ENCODE peak calls at places on chromosomes 12 and 14, in six cellular contexts. S is OCI-LY7, U is hepatocyte, R is SK-N-SH, B is HCT116, Z is GM23338. D is an unnamed sample.

GRCh38 chr14:95452176-95452889 is 64.1 kb downstream of the SYNE3 start:
- DNase-seq in S (peak; percentile 61), U (no peak), R (peak; percentile 56), B (no peak), Z (peak; percentile 65), D (peak; percentile 25)

GRCh38 chr14:104600805-104601204 is 3.8 kb downstream of the TMEM179 start:
- DNase-seq in S (no peak), U (no peak), R (peak; percentile 21), B (no peak), Z (no peak), D (no peak)

GRCh38 chr12:16307843-16308475 is 30.5 kb upstream of the SLC15A5 start:
- DNase-seq in S (no peak), U (no peak), R (no peak), B (no peak), Z (no peak), D (no peak)

GRCh38 chr14:32934891-32935633 is 3.6 kb upstream of the NPAS3 start:
- DNase-seq in S (no peak), U (no peak), R (no peak), B (no peak), Z (peak; percentile 53), D (no peak)

GRCh38 chr14:56115471-56115870 is 2.7 kb upstream of the PELI2 start:
- DNase-seq in S (no peak), U (no peak), R (no peak), B (no peak), Z (no peak), D (no peak)

GRCh38 chr14:74257988-74258704 is 18.9 kb downstream of the VSX2 start:
- DNase-seq in S (no peak), U (no peak), R (peak; percentile 58), B (no peak), Z (peak; percentile 36), D (no peak)

GRCh38 chr12:113413488-113413939 is 8.7 kb upstream of the SDSL start:
- DNase-seq in S (no peak), U (peak; percentile 32), R (no peak), B (no peak), Z (no peak), D (peak; percentile 25)

GRCh38 chr12:92049403-92049802 is 96.2 kb downstream of the BTG1 start:
- DNase-seq in S (peak; percentile 53), U (no peak), R (no peak), B (no peak), Z (no peak), D (no peak)

GRCh38 chr12:32457251-32458025 is 58.1 kb downstream of the FGD4 start:
- DNase-seq in S (peak; percentile 33), U (no peak), R (no peak), B (no peak), Z (no peak), D (peak; percentile 25)

GRCh38 chr14:70183991-70184390 is 4.8 kb downstream of the SLC8A3 start:
- DNase-seq in S (no peak), U (no peak), R (no peak), B (no peak), Z (no peak), D (no peak)

GRCh38 chr14:24095196-24096068 is 1.3 kb downstream of the PCK2 start:
- DNase-seq in S (peak; percentile 66), U (peak; percentile 83), R (peak; percentile 78), B (no peak), Z (peak; percentile 80), D (no peak)

GRCh38 chr12:132664206-132665148 is 22.7 kb downstream of the POLE start:
- DNase-seq in S (no peak), U (no peak), R (no peak), B (no peak), Z (no peak), D (no peak)

GRCh38 chr12:29157486-29157946 is 8.4 kb downstream of the FAR2 start:
- DNase-seq in S (no peak), U (no peak), R (no peak), B (no peak), Z (no peak), D (peak; percentile 68)

GRCh38 chr12:4108803-4109345 is 164.7 kb upstream of the CCND2 start:
- DNase-seq in S (no peak), U (no peak), R (no peak), B (no peak), Z (no peak), D (no peak)

GRCh38 chr12:65896743-65897142 is 72.5 kb downstream of the HMGA2 start:
- DNase-seq in S (no peak), U (no peak), R (no peak), B (no peak), Z (peak; percentile 56), D (no peak)

GRCh38 chr12:88299567-88300101 is 157.5 kb downstream of the TMTC3 start:
- DNase-seq in S (no peak), U (peak; percentile 3), R (no peak), B (peak; percentile 34), Z (no peak), D (peak; percentile 95)

GRCh38 chr14:82388488-82388887 is 854.8 kb upstream of the SEL1L start:
- DNase-seq in S (no peak), U (no peak), R (no peak), B (no peak), Z (no peak), D (no peak)

GRCh38 chr12:13135336-13136178 is 32.1 kb upstream of the GSG1 start:
- DNase-seq in S (no peak), U (peak; percentile 60), R (no peak), B (peak; percentile 47), Z (peak; percentile 59), D (peak; percentile 97)

GRCh38 chr12:27109339-27110023 is 27.1 kb upstream of the C12orf71 start:
- DNase-seq in S (no peak), U (no peak), R (no peak), B (no peak), Z (no peak), D (peak; percentile 24)

GRCh38 chr12:57751432-57751787 is 700 bp downstream of the CDK4 start:
- DNase-seq in S (no peak), U (no peak), R (no peak), B (no peak), Z (no peak), D (no peak)

GRCh38 chr12:12533238-12533829 is 29.3 kb downstream of the DUSP16 start:
- DNase-seq in S (no peak), U (peak; percentile 69), R (peak; percentile 36), B (no peak), Z (peak; percentile 24), D (no peak)

GRCh38 chr12:118107026-118107425 is 3.2 kb upstream of the VSIG10 start:
- DNase-seq in S (no peak), U (no peak), R (no peak), B (no peak), Z (no peak), D (no peak)

GRCh38 chr14:96362071-96362964 is 823 bp downstream of the ATG2B start:
- DNase-seq in S (peak; percentile 75), U (peak; percentile 84), R (peak; percentile 12), B (peak; percentile 63), Z (peak; percentile 33), D (peak; percentile 71)

DNA sequence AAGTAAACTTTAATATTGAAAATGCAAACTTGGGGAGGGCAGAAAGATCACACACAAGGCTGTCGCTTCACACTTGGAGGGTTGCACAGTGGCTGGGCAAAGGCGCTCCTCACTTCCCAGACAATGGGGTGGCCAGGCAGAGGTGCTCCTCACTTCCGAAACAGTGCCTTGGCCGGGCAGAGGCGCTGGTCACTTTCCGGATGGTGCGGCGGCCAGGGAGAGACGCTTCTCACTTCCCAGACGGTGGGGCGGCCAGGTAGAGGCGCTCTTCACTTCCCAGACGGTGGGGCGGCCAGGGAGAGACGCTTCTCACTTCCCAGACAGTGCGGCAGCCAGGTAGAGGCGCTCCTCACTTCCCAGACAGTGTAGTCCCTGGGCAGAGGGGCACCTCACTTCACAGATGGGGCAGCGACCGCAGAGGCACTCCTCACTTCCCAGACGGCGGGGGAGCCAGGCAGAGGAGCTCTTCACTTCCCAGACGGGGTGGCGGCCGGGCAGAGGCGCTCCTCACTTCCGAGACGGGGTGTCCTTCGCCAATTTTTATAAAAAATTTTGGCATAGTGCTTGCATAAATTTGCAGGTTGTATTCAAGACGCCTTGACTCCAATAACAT is 140.8 kb upstream of the PZP start:
- DNase-seq in S (no peak), U (no peak), R (no peak), B (no peak), Z (no peak), D (no peak)
- TF ChIP-seq EZH2phosphoT487 in S (no peak), U (no peak), R (no peak), B (no peak), Z (no peak), D (no peak)

GRCh38 chr14:66117600-66117999 is 368.6 kb upstream of the CCDC196 start:
- DNase-seq in S (no peak), U (peak; percentile 33), R (no peak), B (peak; percentile 31), Z (no peak), D (peak; percentile 84)

GRCh38 chr14:66114071-66114470 is 372.1 kb upstream of the CCDC196 start:
- DNase-seq in S (no peak), U (no peak), R (no peak), B (no peak), Z (peak; percentile 5), D (no peak)

GRCh38 chr14:66109426-66109825 is 376.7 kb upstream of the CCDC196 start:
- DNase-seq in S (no peak), U (no peak), R (no peak), B (no peak), Z (peak; percentile 8), D (no peak)

DNA sequence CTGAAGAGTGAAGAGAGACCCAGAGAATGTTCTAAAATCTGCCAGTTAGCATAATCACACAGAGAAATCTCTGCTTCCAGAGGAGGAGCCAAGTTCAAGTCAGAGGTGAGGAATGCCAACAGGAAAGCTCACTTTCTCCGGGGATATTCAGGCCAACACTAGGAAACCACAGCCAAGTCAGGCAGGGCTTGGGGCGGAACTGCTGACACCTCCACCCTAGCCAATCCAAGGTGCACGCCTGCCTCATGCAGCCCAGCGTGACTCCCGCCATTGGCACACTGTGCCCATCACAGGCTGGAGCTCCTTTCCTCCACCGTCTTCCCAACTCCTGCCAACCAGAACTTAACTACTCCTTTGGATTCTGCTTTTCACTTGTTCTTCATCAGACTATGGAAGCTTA is 374.3 kb upstream of the CCDC196 start:
- DNase-seq in S (no peak), U (no peak), R (no peak), B (no peak), Z (no peak), D (peak; percentile 22)
- TF ChIP-seq EZH2phosphoT487 in S (no peak), U (no peak), R (no peak), B (no peak), Z (no peak), D (no peak)

GRCh38 chr14:61768240-61768639 is 6.0 kb downstream of the SNAPC1 start:
- DNase-seq in S (no peak), U (no peak), R (peak; percentile 57), B (no peak), Z (no peak), D (no peak)
- TF ChIP-seq EZH2phosphoT487 in S (no peak), U (no peak), R (no peak), B (no peak), Z (no peak), D (no peak)

GRCh38 chr12:51818567-51819300 is 29.8 kb downstream of the FIGNL2 start:
- DNase-seq in S (no peak), U (no peak), R (no peak), B (no peak), Z (no peak), D (peak; percentile 29)
- TF ChIP-seq EZH2phosphoT487 in S (no peak), U (no peak), R (no peak), B (no peak), Z (no peak), D (no peak)

GRCh38 chr12:121432740-121433476 is 33.0 kb downstream of the RNF34 start:
- DNase-seq in S (no peak), U (no peak), R (no peak), B (no peak), Z (no peak), D (no peak)
- TF ChIP-seq EZH2phosphoT487 in S (no peak), U (no peak), R (no peak), B (no peak), Z (no peak), D (no peak)

GRCh38 chr12:53234236-53234635 is 2.2 kb upstream of the RARG start:
- DNase-seq in S (no peak), U (peak; percentile 61), R (peak; percentile 86), B (no peak), Z (peak; percentile 88), D (no peak)
- TF ChIP-seq EZH2phosphoT487 in S (no peak), U (no peak), R (no peak), B (no peak), Z (no peak), D (no peak)